ENCODE peak calls at places on chromosomes 2 and 18, in six cellular contexts. O is A549, J is K562, E is HEK293T, W is IMR-90, H is GM12878. B is an unnamed sample.

GRCh38 chr2:178747767-178748166 is 59.5 kb downstream of the TTN start:
- DNase-seq in O (no peak), J (no peak), E (no peak), W (peak), H (no peak), B (no peak)

GRCh38 chr2:98908909-98909308 is 27.1 kb downstream of the CRACDL start:
- DNase-seq in O (no peak), J (no peak), E (no peak), W (peak), H (no peak), B (no peak)

GRCh38 chr2:190585000-190585678 is 50.6 kb upstream of the NEMP2 start:
- DNase-seq in O (no peak), J (peak), E (no peak), W (no peak), H (no peak), B (no peak)

GRCh38 chr2:170582747-170583463 is 132.2 kb upstream of the SP5 start:
- DNase-seq in O (no peak), J (no peak), E (no peak), W (no peak), H (no peak), B (no peak)

GRCh38 chr2:5673148-5673860 is 18.9 kb upstream of the SOX11 start:
- DNase-seq in O (no peak), J (no peak), E (no peak), W (no peak), H (no peak), B (no peak)

GRCh38 chr2:235347691-235348090 is 146.2 kb upstream of the AGAP1 start:
- DNase-seq in O (peak), J (peak), E (no peak), W (peak), H (no peak), B (no peak)

GRCh38 chr2:85733121-85733960 is 20.4 kb upstream of the ATOH8 start:
- DNase-seq in O (no peak), J (no peak), E (no peak), W (no peak), H (no peak), B (peak)

GRCh38 chr2:85796549-85797262 is 42.9 kb downstream of the ATOH8 start:
- DNase-seq in O (no peak), J (no peak), E (no peak), W (no peak), H (no peak), B (no peak)

GRCh38 chr18:26547302-26548143 is 830 bp downstream of the KCTD1 start:
- DNase-seq in O (peak), J (no peak), E (no peak), W (peak), H (no peak), B (no peak)

GRCh38 chr2:96856776-96857673 is 791 bp downstream of the ANKRD39 start:
- DNase-seq in O (peak), J (peak), E (no peak), W (no peak), H (no peak), B (peak)

GRCh38 chr2:120520929-120521912 is 175.3 kb downstream of the INHBB start:
- DNase-seq in O (peak), J (peak), E (peak), W (peak), H (no peak), B (peak)

GRCh38 chr2:64153811-64154210 is 9.6 kb upstream of the PELI1 start:
- DNase-seq in O (no peak), J (peak), E (no peak), W (no peak), H (no peak), B (no peak)

GRCh38 chr2:39625193-39625926 is 40.4 kb upstream of the TMEM178A start:
- DNase-seq in O (no peak), J (no peak), E (no peak), W (peak), H (no peak), B (no peak)

GRCh38 chr2:120631719-120632118 is 103.9 kb upstream of the GLI2 start:
- DNase-seq in O (no peak), J (no peak), E (no peak), W (peak), H (no peak), B (no peak)

GRCh38 chr2:47063159-47063930 is 91.8 kb downstream of the STPG4 start:
- DNase-seq in O (no peak), J (no peak), E (no peak), W (no peak), H (no peak), B (no peak)

GRCh38 chr2:129504646-129505045 is 474.8 kb upstream of the RAB6C start:
- DNase-seq in O (no peak), J (no peak), E (no peak), W (no peak), H (no peak), B (no peak)

GRCh38 chr2:129502781-129503180 is 476.7 kb upstream of the RAB6C start:
- DNase-seq in O (no peak), J (no peak), E (no peak), W (no peak), H (no peak), B (no peak)

DNA sequence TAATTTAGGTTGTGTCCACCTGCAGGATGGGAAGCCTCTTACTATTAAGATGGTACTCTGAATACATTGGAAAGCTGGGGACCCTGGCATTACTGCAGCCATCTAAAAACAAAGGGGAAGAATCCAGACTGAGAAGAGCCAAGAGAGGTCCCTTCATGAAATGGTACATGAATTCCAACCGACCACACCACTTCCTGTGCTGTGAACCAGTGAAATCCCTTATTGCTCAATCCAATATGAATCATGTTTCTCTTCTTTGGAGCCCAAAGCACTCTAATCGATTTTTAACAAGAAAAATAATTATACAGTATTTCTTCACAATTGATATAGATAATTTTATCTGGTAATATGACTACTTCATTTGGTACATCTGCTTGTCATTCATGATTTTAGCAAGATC is 479.7 kb upstream of the RAB6C start:
- DNase-seq in O (no peak), J (no peak), E (no peak), W (no peak), H (no peak), B (no peak)
- TF ChIP-seq BHLHE40 in O (no peak), J (no peak), E (no peak), W (no peak), H (no peak), B (no peak)

DNA sequence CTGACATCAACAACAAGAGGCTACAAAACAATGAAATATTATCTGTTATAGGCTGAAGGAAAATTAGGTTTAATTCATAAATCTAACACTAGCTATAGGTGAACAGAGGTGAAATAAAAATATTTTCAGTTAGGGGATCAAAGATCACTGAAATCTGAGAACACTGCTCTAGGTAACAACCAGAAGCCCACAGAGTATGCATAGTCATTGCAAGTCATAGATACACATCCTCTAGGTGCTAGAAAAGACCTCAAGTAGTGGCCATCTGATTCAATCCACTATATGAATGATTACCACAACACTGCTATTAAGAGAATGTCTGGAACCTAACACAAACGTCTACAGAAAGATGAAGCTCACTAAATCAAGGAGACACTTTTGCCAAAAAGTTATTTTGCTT is 264.6 kb upstream of the CYP26B1 start:
- DNase-seq in O (no peak), J (no peak), E (no peak), W (no peak), H (no peak), B (peak)
- TF ChIP-seq BHLHE40 in O (no peak), J (no peak), E (no peak), W (no peak), H (no peak), B (no peak)

DNA sequence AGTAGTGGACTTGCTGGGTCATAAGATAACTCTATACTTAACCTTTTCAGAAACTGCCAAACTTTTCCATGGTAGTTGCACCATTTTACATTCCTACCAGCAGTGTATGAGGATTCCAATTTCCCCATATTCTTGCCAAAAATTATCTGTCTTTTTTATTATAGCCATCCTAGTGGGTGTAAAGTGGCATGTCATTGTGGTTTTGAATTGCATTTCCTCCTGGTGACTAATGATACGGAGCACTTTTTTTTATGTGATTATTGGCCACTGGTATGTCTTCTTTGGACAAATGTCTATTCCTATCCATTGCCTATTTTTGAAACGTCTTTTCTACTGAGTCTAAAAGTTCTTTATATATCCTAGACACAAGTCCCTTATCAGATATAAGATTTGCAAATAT is 44.3 kb downstream of the CACNB4 start:
- DNase-seq in O (no peak), J (no peak), E (no peak), W (peak), H (no peak), B (no peak)
- TF ChIP-seq BHLHE40 in O (no peak), J (no peak), E (no peak), W (no peak), H (no peak), B (no peak)

GRCh38 chr2:60333264-60333663 is 220.2 kb downstream of the BCL11A start:
- DNase-seq in O (no peak), J (no peak), E (no peak), W (no peak), H (no peak), B (no peak)

GRCh38 chr2:60336442-60337141 is 216.9 kb downstream of the BCL11A start:
- DNase-seq in O (no peak), J (no peak), E (no peak), W (no peak), H (no peak), B (no peak)

GRCh38 chr2:60334610-60335009 is 218.8 kb downstream of the BCL11A start:
- DNase-seq in O (no peak), J (no peak), E (no peak), W (no peak), H (no peak), B (no peak)

GRCh38 chr2:60337142-60337497 is 216.3 kb downstream of the BCL11A start:
- DNase-seq in O (no peak), J (peak), E (no peak), W (no peak), H (no peak), B (no peak)

DNA sequence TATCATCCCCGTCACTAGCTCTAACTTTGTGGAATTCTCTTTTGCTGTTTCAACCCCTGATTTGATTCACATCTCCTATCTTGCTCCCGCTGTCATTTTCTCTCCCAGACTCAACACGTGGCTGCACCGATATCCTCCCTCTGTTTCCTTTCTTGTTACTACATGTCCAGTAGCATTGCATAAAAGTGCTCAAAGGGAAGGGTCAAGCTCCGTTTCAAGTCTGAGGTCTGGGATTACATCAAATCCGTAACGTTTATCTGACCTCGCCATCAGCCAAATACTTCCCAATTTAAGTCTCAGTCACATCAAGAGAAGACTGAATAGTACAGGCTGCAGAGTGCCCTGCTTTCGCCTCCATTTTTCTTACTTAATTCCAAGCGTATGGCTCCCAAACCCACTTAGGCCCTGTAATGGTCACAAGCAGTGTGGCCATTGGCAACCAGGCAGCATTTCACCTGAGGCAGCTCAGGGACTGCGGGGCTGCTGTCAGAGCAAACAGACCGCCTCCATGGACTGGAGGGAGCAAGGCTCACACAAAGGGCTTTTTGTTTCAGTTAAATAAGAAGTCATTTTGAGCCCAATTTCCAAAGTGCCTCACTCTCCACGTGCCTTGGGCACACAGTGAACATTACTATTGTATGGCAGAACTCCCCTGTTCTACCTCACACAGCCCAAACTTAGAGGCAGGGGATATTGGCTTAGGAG is 217.8 kb downstream of the BCL11A start:
- DNase-seq in O (no peak), J (no peak), E (no peak), W (no peak), H (no peak), B (peak)
- TF ChIP-seq BHLHE40 in O (no peak), J (no peak), E (no peak), W (no peak), H (no peak), B (peak)